ENCODE peak calls at places on chromosomes 12 and 14, in four cellular contexts. P, E, H and S are unnamed samples.

GRCh38 chr12:90543393-90543792 is 411.6 kb downstream of the CCER1 start:
- DNase-seq in P (no peak), E (no peak), H (no peak), S (no peak)

GRCh38 chr14:99679111-99679510 is 5.0 kb upstream of the CYP46A1 start:
- DNase-seq in P (no peak), E (no peak), H (no peak), S (no peak)

GRCh38 chr14:104886690-104887622 is 21.9 kb downstream of the CEP170B start:
- DNase-seq in P (peak; percentile 72), E (no peak), H (no peak), S (peak; percentile 47)

GRCh38 chr14:91306547-91306946 is 62.0 kb upstream of the GPR68 start:
- DNase-seq in P (no peak), E (no peak), H (no peak), S (no peak)

GRCh38 chr12:6273931-6274687 is 36.4 kb upstream of the PLEKHG6 start:
- DNase-seq in P (peak; percentile 34), E (no peak), H (no peak), S (no peak)

GRCh38 chr12:77603923-77604322 is 226.8 kb upstream of the NAV3 start:
- DNase-seq in P (no peak), E (no peak), H (no peak), S (no peak)

GRCh38 chr14:75469606-75470237 is 41.9 kb downstream of the JDP2 start:
- DNase-seq in P (no peak), E (peak; percentile 90), H (no peak), S (peak; percentile 87)

GRCh38 chr14:76486251-76486743 is 110.4 kb downstream of the ESRRB start:
- DNase-seq in P (peak; percentile 25), E (no peak), H (no peak), S (no peak)

GRCh38 chr14:51604078-51604477 is 47.6 kb upstream of the FRMD6 start:
- DNase-seq in P (no peak), E (no peak), H (no peak), S (no peak)

GRCh38 chr12:11162494-11162893 is 8.5 kb upstream of the SMIM10L1 start:
- DNase-seq in P (no peak), E (no peak), H (no peak), S (no peak)

GRCh38 chr14:90388437-90388836 is 8.4 kb upstream of the CALM1 start:
- DNase-seq in P (no peak), E (peak; percentile 40), H (peak; percentile 38), S (no peak)

GRCh38 chr14:32104308-32104707 is 27.2 kb downstream of the ARHGAP5 start:
- DNase-seq in P (no peak), E (no peak), H (no peak), S (no peak)

GRCh38 chr12:53981652-53982565 is 3.0 kb upstream of the HOXC10 start:
- DNase-seq in P (no peak), E (no peak), H (no peak), S (no peak)

GRCh38 chr12:42003031-42003430 is 141.6 kb downstream of the GXYLT1 start:
- DNase-seq in P (no peak), E (no peak), H (no peak), S (no peak)

GRCh38 chr14:53715390-53715730 is 241.3 kb downstream of the BMP4 start:
- DNase-seq in P (no peak), E (no peak), H (peak; percentile 32), S (no peak)

GRCh38 chr12:31226639-31227038 is 99.3 kb downstream of the SINHCAF start:
- DNase-seq in P (no peak), E (no peak), H (no peak), S (no peak)

GRCh38 chr12:62166525-62166924 is 93.7 kb upstream of the USP15 start:
- DNase-seq in P (no peak), E (no peak), H (no peak), S (no peak)

GRCh38 chr12:47881041-47881440 is 23.8 kb downstream of the VDR start:
- DNase-seq in P (no peak), E (no peak), H (no peak), S (no peak)

GRCh38 chr12:122866950-122867607 is 28.8 kb downstream of the VPS37B start:
- DNase-seq in P (peak; percentile 78), E (peak; percentile 37), H (no peak), S (peak; percentile 50)

GRCh38 chr12:94266796-94267529 is 118.6 kb downstream of the PLXNC1 start:
- DNase-seq in P (no peak), E (no peak), H (no peak), S (no peak)

GRCh38 chr14:100994082-100994481 is 90.6 kb upstream of the RTL1 start:
- DNase-seq in P (no peak), E (no peak), H (peak; percentile 52), S (no peak)

GRCh38 chr12:45732250-45732649 is 2.7 kb downstream of the ARID2 start:
- DNase-seq in P (no peak), E (no peak), H (no peak), S (no peak)

GRCh38 chr14:32370720-32371119 is 41.6 kb downstream of the AKAP6 start:
- DNase-seq in P (no peak), E (no peak), H (peak; percentile 10), S (no peak)

GRCh38 chr12:106138279-106138645 is 492 bp downstream of the NUAK1 start:
- DNase-seq in P (no peak), E (no peak), H (no peak), S (no peak)

GRCh38 chr14:60168841-60169240 is 3.6 kb upstream of the DHRS7 start:
- DNase-seq in P (no peak), E (no peak), H (no peak), S (no peak)

GRCh38 chr12:16587110-16587453 is 18.9 kb downstream of the LMO3 start:
- DNase-seq in P (no peak), E (no peak), H (no peak), S (no peak)
- H3K27ac ChIP-seq in P (no peak overlapping the region), E (no peak overlapping the region), H (no peak overlapping the region), S (no peak overlapping the region)

GRCh38 chr12:89492883-89493282 is 31.7 kb downstream of the GALNT4 start:
- DNase-seq in P (no peak), E (peak; percentile 36), H (no peak), S (no peak)
- TF ChIP-seq POLR2AphosphoS5 in P (no peak), E (no peak), H (no peak), S (no peak)

GRCh38 chr12:115260807-115261161 is 576.8 kb upstream of the TBX3 start:
- DNase-seq in P (no peak), E (no peak), H (no peak), S (no peak)
- H3K27ac ChIP-seq in P (no peak overlapping the region), E (no peak overlapping the region), H (no peak overlapping the region), S (no peak overlapping the region)

GRCh38 chr12:121010860-121011259 is 5.4 kb downstream of the C12orf43 start:
- DNase-seq in P (no peak), E (no peak), H (no peak), S (no peak)

GRCh38 chr12:121011820-121012219 is 4.5 kb downstream of the C12orf43 start:
- DNase-seq in P (no peak), E (no peak), H (no peak), S (no peak)

GRCh38 chr12:121013715-121014114 is 2.6 kb downstream of the C12orf43 start:
- DNase-seq in P (no peak), E (no peak), H (no peak), S (no peak)

GRCh38 chr12:121008347-121009098 is 7.8 kb downstream of the C12orf43 start:
- DNase-seq in P (no peak), E (no peak), H (no peak), S (no peak)

GRCh38 chr12:121009744-121010143 is 6.5 kb downstream of the C12orf43 start:
- DNase-seq in P (no peak), E (peak; percentile 76), H (peak; percentile 54), S (no peak)
- TF ChIP-seq POLR2AphosphoS5 in P (no peak), E (no peak), H (no peak), S (no peak)

DNA sequence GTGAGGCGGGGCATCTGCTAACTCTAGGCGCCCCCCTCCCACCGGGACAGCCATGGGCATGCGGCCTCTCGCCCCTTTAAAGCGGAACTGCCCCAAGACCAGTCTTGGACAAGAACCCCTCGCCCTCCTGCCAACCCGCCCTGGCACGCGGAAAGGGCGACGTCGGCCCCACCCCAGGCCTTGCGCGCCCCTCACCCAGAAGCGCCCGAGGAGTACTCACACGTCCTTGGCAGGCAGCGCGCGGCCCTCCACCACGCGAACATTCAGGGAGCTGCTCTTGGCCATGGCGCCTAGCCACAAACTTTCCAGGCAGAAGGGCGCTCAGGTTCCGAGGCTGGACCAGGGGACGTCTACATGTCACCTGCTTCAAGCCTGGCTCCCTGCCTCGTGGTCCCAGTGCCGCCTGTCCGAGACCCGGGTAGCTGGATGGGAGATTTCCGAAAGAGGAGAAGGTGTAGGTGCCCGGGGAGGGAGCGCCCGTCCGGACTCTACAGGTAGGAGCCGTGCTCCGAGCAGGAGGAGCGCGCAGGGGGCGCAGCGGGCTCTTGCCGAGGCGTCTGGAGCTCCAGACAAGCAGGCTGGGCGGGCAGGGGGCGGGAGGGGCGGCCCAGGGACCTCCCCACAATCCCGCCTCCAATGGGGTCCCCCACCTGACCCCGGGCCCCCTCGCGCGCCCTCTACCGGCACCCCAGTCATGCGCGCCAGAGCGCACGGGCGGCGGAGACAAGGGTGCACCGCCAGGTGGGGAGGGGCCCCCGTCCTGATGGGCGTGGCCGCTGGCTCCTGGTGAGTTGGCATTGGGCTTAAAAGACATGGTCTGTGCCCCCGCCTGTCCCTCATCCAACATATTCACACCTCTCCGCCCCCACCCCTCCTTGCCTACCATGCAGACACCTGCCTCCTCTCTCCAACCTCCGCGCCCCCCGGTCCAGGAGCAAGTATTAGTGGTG is at the start of gene RASAL1:
- DNase-seq in P (peak; percentile 88), E (peak; percentile 79), H (peak; percentile 75), S (no peak)
- H3K27ac ChIP-seq in P (no peak within 1 kb of the TSS), E (peak within 1 kb of the TSS; percentile 84), H (peak within 1 kb of the TSS; percentile 72), S (peak within 1 kb of the TSS; percentile 46)

GRCh38 chr14:23457587-23458445 is 11.7 kb upstream of the NGDN start:
- DNase-seq in P (no peak), E (no peak), H (no peak), S (no peak)
- TF ChIP-seq POLR2AphosphoS5 in P (no peak), E (no peak), H (no peak), S (no peak)

GRCh38 chr14:68630611-68631013 is 162.3 kb downstream of the ZFP36L1 start:
- DNase-seq in P (no peak), E (no peak), H (no peak), S (peak; percentile 18)

GRCh38 chr14:68628605-68629310 is 164.1 kb downstream of the ZFP36L1 start:
- DNase-seq in P (no peak), E (peak; percentile 79), H (no peak), S (peak; percentile 83)

GRCh38 chr14:68631058-68631690 is 161.7 kb downstream of the ZFP36L1 start:
- DNase-seq in P (no peak), E (no peak), H (no peak), S (no peak)

GRCh38 chr14:68631691-68632590 is 160.9 kb downstream of the ZFP36L1 start:
- DNase-seq in P (no peak), E (no peak), H (no peak), S (no peak)

DNA sequence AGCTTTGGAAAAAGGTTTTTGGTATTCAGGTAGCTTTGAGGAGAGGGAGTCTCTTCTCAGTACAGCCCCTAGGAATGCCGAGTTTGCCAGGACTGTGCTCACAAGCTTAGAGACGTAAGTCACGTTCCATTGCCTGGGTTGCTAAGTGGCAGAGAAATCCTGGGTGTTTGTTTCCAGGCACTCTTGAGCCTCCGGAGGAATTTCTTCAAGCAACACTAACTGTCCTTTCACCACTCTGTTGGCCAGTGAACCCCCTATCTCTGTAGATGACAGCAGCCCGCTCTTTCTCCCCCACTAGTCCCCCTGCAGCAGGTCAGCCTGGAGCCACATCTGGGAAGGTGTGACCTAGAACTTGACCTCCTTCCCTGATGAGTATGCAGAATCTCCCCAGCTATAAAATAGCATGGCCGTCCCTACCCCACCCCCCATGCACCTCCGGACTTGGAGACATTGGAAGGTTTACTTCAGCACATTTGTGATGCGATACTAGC is 162.7 kb downstream of the ZFP36L1 start:
- DNase-seq in P (no peak), E (no peak), H (no peak), S (no peak)
- H3K27ac ChIP-seq in P (no peak overlapping the region), E (peak overlapping the region; percentile 90), H (no peak overlapping the region), S (peak overlapping the region; percentile 95)